ENCODE peak calls at places on chromosomes 11 and 22, in four cellular contexts. H is iris pigment epithelial cell, I is body of pancreas, Z is hypothalamus. B is an unnamed sample.

GRCh38 chr22:38040953-38041759 is 16.0 kb upstream of the PICK1 start:
- DNase-seq in H (no peak), I (no peak), Z (no peak), B (no peak)

GRCh38 chr11:76806131-76806530 is 23.0 kb downstream of the TSKU start:
- DNase-seq in Z (no peak), I (no peak), H (no peak), B (no peak)

GRCh38 chr11:61687420-61687819 is 7.2 kb downstream of the DAGLA start:
- DNase-seq in H (no peak), I (peak), Z (no peak), B (no peak)

GRCh38 chr11:35486446-35486845 is 39.0 kb downstream of the PAMR1 start:
- DNase-seq in I (no peak), H (no peak), Z (no peak), B (no peak)

GRCh38 chr11:61281581-61282250 is 13.4 kb downstream of the VWCE start:
- DNase-seq in I (peak), Z (no peak), H (peak), B (no peak)

GRCh38 chr11:63917685-63918523 is 940 bp upstream of the RCOR2 start:
- DNase-seq in H (no peak), I (peak), Z (peak), B (peak)

GRCh38 chr11:34052608-34053160 is 1.2 kb downstream of the CAPRIN1 start:
- DNase-seq in Z (no peak), H (peak), I (peak), B (peak)

GRCh38 chr11:57434640-57435546 is 8.0 kb upstream of the SLC43A3 start:
- DNase-seq in Z (no peak), H (peak), I (no peak), B (no peak)

GRCh38 chr11:16895306-16895705 is 118.9 kb downstream of the PLEKHA7 start:
- DNase-seq in H (peak), I (no peak), Z (no peak), B (no peak)

GRCh38 chr11:66188580-66188979 is 79.9 kb upstream of the RAB1B start:
- DNase-seq in H (peak), Z (no peak), I (no peak), B (no peak)

GRCh38 chr22:48510599-48510998 is 1317.1 kb downstream of the BRD1 start:
- DNase-seq in Z (no peak), I (no peak), H (no peak), B (no peak)

GRCh38 chr11:105937331-105937730 is 84.7 kb downstream of the MSANTD4 start:
- DNase-seq in Z (no peak), I (no peak), H (peak), B (no peak)

GRCh38 chr11:31236052-31236652 is 133.4 kb downstream of the DCDC1 start:
- DNase-seq in I (no peak), H (peak), Z (no peak), B (no peak)

GRCh38 chr11:26865703-26866102 is 128.2 kb upstream of the FIBIN start:
- DNase-seq in Z (no peak), I (no peak), H (peak), B (no peak)

GRCh38 chr22:37373451-37373850 is 53.8 kb downstream of the ELFN2 start:
- DNase-seq in H (no peak), I (no peak), Z (no peak), B (no peak)

GRCh38 chr11:14972581-14973490 is 685 bp upstream of the CALCA start:
- DNase-seq in Z (no peak), I (no peak), H (no peak), B (no peak)

GRCh38 chr11:132300283-132300682 is 929.9 kb downstream of the NTM start:
- DNase-seq in Z (no peak), H (no peak), I (no peak), B (no peak)

GRCh38 chr11:2214527-2215229 is 43.1 kb upstream of the TH start:
- DNase-seq in I (no peak), H (no peak), Z (no peak), B (no peak)

GRCh38 chr11:26847459-26847858 is 125.6 kb upstream of the SLC5A12 start:
- DNase-seq in Z (no peak), I (no peak), H (peak), B (peak)

GRCh38 chr11:117980716-117981115 is 5.5 kb upstream of the IL10RA start:
- DNase-seq in I (no peak), Z (no peak), H (no peak), B (no peak)

GRCh38 chr22:20526628-20527355 is 19.4 kb downstream of the MED15 start:
- DNase-seq in Z (no peak), I (no peak), H (peak), B (no peak)

GRCh38 chr11:76568621-76569020 is 101.9 kb downstream of the LRRC32 start:
- DNase-seq in H (no peak), I (no peak), Z (no peak), B (no peak)

GRCh38 chr22:37479196-37479595 is 7.0 kb downstream of the MFNG start:
- DNase-seq in I (no peak), Z (no peak), H (no peak), B (no peak)

GRCh38 chr11:95092549-95093324 is 3.1 kb downstream of the ENDOD1 start:
- DNase-seq in Z (no peak), I (no peak), H (peak), B (no peak)

GRCh38 chr22:23220485-23221350 is 40.4 kb downstream of the BCR start:
- DNase-seq in Z (no peak), I (no peak), H (peak), B (no peak)

GRCh38 chr22:47610281-47610680 is 847.8 kb downstream of the TBC1D22A start:
- DNase-seq in Z (no peak), I (no peak), H (no peak), B (no peak)

GRCh38 chr11:46009647-46010046 is 87.2 kb downstream of the LARGE2 start:
- DNase-seq in I (no peak), Z (no peak), H (no peak), B (no peak)

GRCh38 chr11:125464266-125464662 is 31.8 kb downstream of the FEZ1 start:
- DNase-seq in I (no peak), Z (no peak), H (peak), B (no peak)

B was measured in gastrocnemius medialis.